ENCODE peak calls at places on chromosome 19, in ten cellular contexts. A is NCI-H2029 treated with DMSO at 0.1 percent for 48 hours; H is B cell; T is renal cortical epithelial cell; K is epithelial cell of esophagus; B is HS-5; L is MCF 10A; W is astrocyte of the cerebellum; J is CD8-positive, alpha-beta memory T cell; O is dermis microvascular lymphatic vessel endothelial cell. U is an unnamed sample.

GRCh38 chr19:40506099-40506498 is 39.3 kb downstream of the SPTBN4 start:
- DNase-seq in A (no peak), H (no peak), B (no peak), W (no peak), J (no peak), T (no peak), O (no peak), K (no peak), L (no peak), U (no peak)

GRCh38 chr19:13644648-13645047 is 119.7 kb upstream of the MRI1 start:
- DNase-seq in T (no peak), A (no peak), O (no peak), K (no peak), H (no peak), W (no peak), B (no peak), L (no peak), J (no peak), U (no peak)

GRCh38 chr19:35436477-35437141 is 11.4 kb upstream of the FFAR2 start:
- DNase-seq in T (peak), O (peak), W (no peak), H (no peak), K (peak), B (peak), A (no peak), L (peak), J (no peak), U (no peak)

GRCh38 chr19:12676928-12677327 is 4.8 kb downstream of the DHPS start:
- DNase-seq in K (no peak), T (no peak), L (no peak), J (no peak), A (no peak), O (no peak), W (no peak), H (no peak), B (no peak), U (no peak)

GRCh38 chr19:14363203-14364097 is 17.8 kb upstream of the ADGRE5 start:
- DNase-seq in A (no peak), W (no peak), L (peak), J (peak), K (peak), B (no peak), O (peak), T (peak), H (no peak), U (no peak)

GRCh38 chr19:58460039-58460438 is 6.8 kb upstream of the ZNF324 start:
- DNase-seq in O (no peak), K (peak), T (peak), B (no peak), H (no peak), L (peak), A (no peak), W (no peak), J (no peak), U (no peak)

GRCh38 chr19:55552620-55553019 is 7.3 kb upstream of the SBK3 start:
- DNase-seq in K (peak), A (no peak), H (no peak), J (peak), O (no peak), W (peak), L (peak), T (peak), B (no peak), U (no peak)

GRCh38 chr19:19157808-19158207 is 12.3 kb downstream of the MEF2B start:
- DNase-seq in K (no peak), B (no peak), H (no peak), T (no peak), J (no peak), O (no peak), L (no peak), W (no peak), A (no peak), U (no peak)

GRCh38 chr19:7767487-7767886 is 4.4 kb downstream of the CLEC4M start:
- DNase-seq in K (no peak), T (no peak), W (no peak), L (no peak), H (no peak), A (no peak), B (no peak), J (no peak), O (no peak), U (no peak)

GRCh38 chr19:6378036-6378435 is 2.3 kb upstream of the PSPN start:
- DNase-seq in H (no peak), B (no peak), K (no peak), J (no peak), O (no peak), W (peak), T (peak), L (no peak), A (no peak), U (no peak)

GRCh38 chr19:55646889-55647731 is 902 bp upstream of the CCDC106 start:
- DNase-seq in L (no peak), A (no peak), T (no peak), K (no peak), O (no peak), W (no peak), H (peak), J (no peak), B (no peak), U (no peak)

GRCh38 chr19:18894254-18895037 is 1.5 kb downstream of the CERS1 start:
- DNase-seq in J (no peak), H (no peak), A (no peak), W (no peak), T (no peak), B (no peak), K (no peak), L (no peak), O (no peak), U (no peak)

GRCh38 chr19:982567-983170 is 1.5 kb upstream of the WDR18 start:
- DNase-seq in J (peak), L (peak), W (no peak), H (peak), K (peak), A (no peak), O (peak), B (no peak), T (no peak), U (no peak)

GRCh38 chr19:31553112-31553843 is 204.0 kb upstream of the TSHZ3 start:
- DNase-seq in K (peak), B (no peak), A (no peak), O (no peak), L (no peak), W (no peak), H (no peak), T (no peak), J (no peak), U (no peak)

GRCh38 chr19:8101311-8101710 is 48.1 kb downstream of the FBN3 start:
- DNase-seq in K (no peak), W (no peak), H (no peak), J (no peak), A (no peak), O (no peak), T (no peak), L (no peak), B (no peak), U (no peak)

GRCh38 chr19:53877361-53877766 is 4.6 kb upstream of the PRKCG start:
- DNase-seq in A (no peak), T (no peak), K (no peak), H (no peak), B (no peak), J (no peak), O (no peak), W (no peak), L (no peak), U (no peak)

GRCh38 chr19:31885280-31885853 is 460.0 kb upstream of the ZNF507 start:
- DNase-seq in L (no peak), K (no peak), T (no peak), H (no peak), B (no peak), O (no peak), A (no peak), W (no peak), J (no peak), U (no peak)

GRCh38 chr19:52689804-52690394 is 44.9 kb downstream of the ZNF611 start:
- DNase-seq in W (no peak), L (no peak), O (no peak), K (peak), J (peak), T (no peak), H (peak), A (no peak), B (no peak), U (peak)

GRCh38 chr19:12224676-12225075 is 61.8 kb downstream of the ZNF136 start:
- DNase-seq in A (no peak), B (no peak), H (no peak), L (no peak), W (no peak), O (no peak), K (no peak), T (no peak), J (no peak), U (no peak)

GRCh38 chr19:33292595-33293254 is 9.6 kb downstream of the CEBPA start:
- DNase-seq in K (peak), T (peak), W (no peak), J (no peak), L (peak), H (no peak), A (no peak), O (no peak), B (peak), U (no peak)

GRCh38 chr19:16575282-16575681 is 3.1 kb upstream of the SLC35E1 start:
- DNase-seq in K (no peak), W (no peak), B (no peak), A (no peak), T (no peak), O (no peak), J (no peak), L (no peak), H (peak), U (no peak)

GRCh38 chr19:41352609-41353465 is 885 bp downstream of the TGFB1 start:
- DNase-seq in T (peak), J (peak), K (peak), A (no peak), W (no peak), L (peak), H (peak), B (no peak), O (peak), U (no peak)

GRCh38 chr19:50629801-50630200 is 9.9 kb downstream of the SYT3 start:
- DNase-seq in H (no peak), L (no peak), J (no peak), B (no peak), K (no peak), W (no peak), O (no peak), A (no peak), T (no peak), U (no peak)

GRCh38 chr19:14006766-14007562 is 844 bp upstream of the RFX1 start:
- DNase-seq in A (no peak), J (no peak), T (no peak), B (no peak), W (no peak), O (no peak), L (no peak), H (no peak), K (no peak), U (no peak)

GRCh38 chr19:14091086-14091884 is 734 bp upstream of the SAMD1 start:
- DNase-seq in O (peak), J (peak), T (peak), W (no peak), B (peak), A (no peak), K (peak), L (peak), H (peak), U (no peak)

GRCh38 chr19:29860492-29860891 is 48.7 kb downstream of the CCNE1 start:
- DNase-seq in L (peak), T (no peak), J (no peak), B (no peak), A (no peak), H (no peak), K (no peak), W (no peak), O (no peak), U (no peak)

GRCh38 chr19:6667114-6667627 is 2.8 kb downstream of the TNFSF14 start:
- DNase-seq in K (peak), J (peak), H (no peak), O (no peak), W (no peak), A (no peak), L (peak), B (no peak), T (no peak), U (no peak)

GRCh38 chr19:46082728-46083050 is 41.8 kb downstream of the IGFL3 start:
- DNase-seq in A (no peak), W (no peak), O (no peak), B (no peak), H (no peak), T (peak), J (no peak), L (no peak), K (peak), U (no peak)

GRCh38 chr19:35080613-35081170 is 34.9 kb upstream of the FXYD3 start:
- DNase-seq in L (no peak), T (no peak), B (no peak), O (no peak), W (no peak), H (no peak), K (no peak), J (no peak), A (no peak), U (no peak)

U was measured in glomerular endothelial cell.